ENCODE peak calls at places on chromosomes 16 and 17, in seven cellular contexts. W is GM12865, S is adrenal gland, N is cardiac muscle cell, E is tibial nerve, R is coronary artery, U is astrocyte. I is an unnamed sample.

GRCh38 chr17:58328195-58329034 is at the start of gene TSPOAP1:
- DNase-seq in N (no peak), W (peak; percentile 98), S (peak; percentile 60), U (no peak), E (no peak), R (no peak), I (no peak)

GRCh38 chr17:47225911-47226688 is 17.0 kb downstream of the MYL4 start:
- DNase-seq in E (no peak), U (no peak), W (no peak), S (no peak), N (peak; percentile 29), R (no peak), I (no peak)

GRCh38 chr17:69539781-69540319 is 125.4 kb downstream of the MAP2K6 start:
- DNase-seq in U (peak; percentile 94), R (no peak), N (peak; percentile 69), E (no peak), W (no peak), S (no peak), I (peak; percentile 82)

GRCh38 chr17:37413875-37414519 is 7.3 kb downstream of the TADA2A start:
- DNase-seq in W (no peak), N (no peak), R (no peak), S (no peak), E (no peak), U (no peak), I (no peak)

GRCh38 chr16:86585821-86586611 is 7.7 kb downstream of the FOXL1 start:
- DNase-seq in S (peak; percentile 17), W (no peak), R (no peak), U (peak; percentile 90), E (no peak), N (no peak), I (no peak)

GRCh38 chr17:69593351-69593715 is 178.8 kb downstream of the MAP2K6 start:
- DNase-seq in U (no peak), E (no peak), S (no peak), W (no peak), N (no peak), R (no peak), I (no peak)

GRCh38 chr16:6349725-6350124 is 982.9 kb upstream of the RBFOX1 start:
- DNase-seq in R (no peak), W (no peak), U (no peak), N (no peak), E (no peak), S (no peak), I (no peak)

GRCh38 chr16:2663553-2664521 is 18.5 kb upstream of the KCTD5 start:
- DNase-seq in U (peak; percentile 41), E (no peak), W (peak; percentile 42), R (no peak), N (peak; percentile 57), S (peak; percentile 75), I (no peak)

GRCh38 chr17:81295678-81296381 is 723 bp upstream of the SLC38A10 start:
- DNase-seq in S (peak; percentile 77), R (no peak), N (peak; percentile 35), W (peak; percentile 77), E (no peak), U (peak; percentile 43), I (no peak)

GRCh38 chr16:27446721-27447120 is 44.7 kb downstream of the IL21R start:
- DNase-seq in N (no peak), R (no peak), U (no peak), E (no peak), S (no peak), W (peak; percentile 63), I (no peak)

GRCh38 chr16:15891508-15891907 is 3.1 kb upstream of the CEP20 start:
- DNase-seq in S (no peak), R (no peak), U (no peak), N (no peak), W (no peak), E (no peak), I (no peak)

GRCh38 chr17:50631195-50631907 is 3.3 kb upstream of the ABCC3 start:
- DNase-seq in E (no peak), N (peak; percentile 39), U (no peak), R (no peak), S (no peak), W (no peak), I (no peak)

GRCh38 chr16:14365200-14365851 is 264.7 kb downstream of the PARN start:
- DNase-seq in S (no peak), U (peak; percentile 71), N (no peak), W (no peak), E (no peak), R (no peak), I (no peak)

DNA sequence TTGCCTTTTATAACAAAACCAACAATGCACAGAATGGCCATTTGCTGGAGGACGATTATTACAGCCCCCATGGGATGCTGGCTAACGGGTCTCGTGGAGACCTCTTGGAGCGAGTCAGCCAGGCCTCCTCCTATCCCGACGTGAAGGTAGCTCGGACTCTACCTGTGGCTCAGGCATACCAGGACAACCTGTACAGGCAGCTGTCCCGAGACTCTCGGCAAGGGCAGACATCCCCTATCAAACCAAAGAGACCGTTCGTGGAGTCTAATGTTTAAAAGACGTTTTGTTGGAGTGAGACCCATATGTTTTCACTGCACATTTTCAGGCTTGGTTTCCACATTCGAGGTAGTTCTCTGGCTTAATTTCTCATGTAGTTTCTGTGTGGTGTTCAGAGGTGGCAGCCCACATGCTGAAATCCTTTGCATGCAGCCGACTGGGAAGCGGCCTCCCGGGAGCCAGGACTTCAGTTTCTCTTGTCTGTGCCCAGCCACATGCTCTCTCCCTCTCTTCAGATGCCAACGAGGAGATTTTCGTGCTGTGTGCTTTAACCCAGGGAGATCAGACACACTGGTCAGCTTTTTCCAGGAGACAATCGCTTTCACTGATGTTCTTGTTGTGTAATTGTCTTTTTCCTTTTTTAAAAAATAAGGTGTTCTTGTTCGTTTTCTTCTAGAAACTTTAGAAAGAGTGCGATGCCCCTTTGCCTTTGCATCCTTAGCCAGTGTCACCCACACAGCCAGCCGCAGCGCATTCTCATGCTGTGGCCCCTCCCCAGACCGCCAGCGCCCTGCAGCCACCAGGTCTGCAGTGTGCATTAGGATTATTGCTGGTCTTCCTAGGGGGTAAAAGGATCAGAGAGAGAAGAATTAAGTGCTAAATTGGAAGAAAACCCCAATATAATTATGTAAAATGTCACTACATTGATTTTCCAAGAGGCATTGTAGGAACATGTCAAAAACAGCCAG is 24.1 kb downstream of the CYB561 start:
- DNase-seq in W (no peak), N (no peak), R (no peak), U (no peak), E (no peak), S (no peak), I (no peak)
- H3K4me3 ChIP-seq in W (no peak overlapping the region), N (no peak overlapping the region), R (no peak overlapping the region), U (no peak overlapping the region), E (no peak overlapping the region), S (no peak overlapping the region), I (no peak overlapping the region)

GRCh38 chr16:88833086-88833485 is 21.4 kb upstream of the APRT start:
- DNase-seq in W (no peak), S (no peak), E (no peak), U (no peak), N (no peak), R (no peak), I (no peak)

GRCh38 chr16:88830250-88830649 is 18.5 kb upstream of the APRT start:
- DNase-seq in R (no peak), S (no peak), U (no peak), N (peak; percentile 21), E (no peak), W (no peak), I (no peak)

GRCh38 chr16:88834670-88835069 is 22.1 kb downstream of the GALNS start:
- DNase-seq in U (no peak), W (no peak), E (no peak), S (no peak), N (no peak), R (no peak), I (no peak)

GRCh38 chr16:88830783-88831182 is 19.1 kb upstream of the APRT start:
- DNase-seq in U (no peak), N (no peak), S (no peak), E (no peak), R (no peak), W (no peak), I (no peak)

GRCh38 chr16:88831838-88832237 is 20.1 kb upstream of the APRT start:
- DNase-seq in W (no peak), R (no peak), U (no peak), S (no peak), E (no peak), N (no peak), I (no peak)
- TF ChIP-seq CTCF in W (no peak), R (no peak), U (no peak), S (no peak), E (no peak), N (no peak), I (no peak)

DNA sequence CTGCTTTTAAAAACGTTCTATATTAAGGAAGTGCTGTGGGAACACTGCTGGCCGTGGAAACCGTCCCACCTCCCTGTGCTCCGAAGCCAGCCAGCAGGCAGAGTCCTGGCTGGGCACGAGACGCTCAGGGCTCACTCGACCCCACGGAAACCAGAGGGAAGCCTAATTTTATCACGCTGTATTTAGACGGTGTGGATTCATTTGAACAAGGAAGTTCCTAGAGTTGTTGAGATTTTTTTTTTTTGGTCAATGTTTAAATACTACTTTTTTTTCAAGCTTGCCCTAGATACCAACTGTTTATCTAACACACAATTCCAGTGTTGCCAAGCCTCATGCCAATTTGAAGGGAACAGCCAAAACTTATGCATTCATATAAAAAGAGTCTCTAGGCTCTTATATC is 25.8 kb downstream of the ADCY9 start:
- DNase-seq in R (peak; percentile 79), N (peak; percentile 27), U (no peak), E (no peak), W (no peak), S (peak; percentile 45), I (no peak)
- H3K4me3 ChIP-seq in R (peak overlapping the region; percentile 31), N (no peak overlapping the region), U (no peak overlapping the region), E (no peak overlapping the region), W (no peak overlapping the region), S (no peak overlapping the region), I (no peak overlapping the region)

GRCh38 chr17:66952681-66953638 is 11.5 kb upstream of the CACNG4 start:
- DNase-seq in N (no peak), S (no peak), E (no peak), R (no peak), W (no peak), U (no peak), I (no peak)
- TF ChIP-seq CTCF in N (no peak), S (no peak), E (no peak), R (no peak), W (peak; percentile 0), U (no peak), I (no peak)

GRCh38 chr17:48627242-48627597 is 1.1 kb upstream of the HOXB9 start:
- DNase-seq in S (no peak), R (no peak), N (no peak), U (no peak), W (no peak), E (no peak), I (no peak)
- H3K4me3 ChIP-seq in S (no peak overlapping the region), R (no peak overlapping the region), N (no peak overlapping the region), U (no peak overlapping the region), W (no peak overlapping the region), E (no peak overlapping the region), I (no peak overlapping the region)

GRCh38 chr16:84115919-84116719 is 623 bp downstream of the MBTPS1 start:
- DNase-seq in E (no peak), N (peak; percentile 57), S (peak; percentile 77), R (no peak), W (peak; percentile 74), U (peak; percentile 37), I (no peak)
- TF ChIP-seq CTCF in E (peak; percentile 8), N (no peak), S (no peak), R (no peak), W (peak; percentile 45), U (no peak), I (no peak)

GRCh38 chr17:76026714-76027158 is 370 bp downstream of the EVPL start:
- DNase-seq in E (no peak), W (no peak), R (no peak), U (no peak), S (no peak), N (no peak), I (no peak)
- H3K4me3 ChIP-seq in E (no peak overlapping the region), W (no peak overlapping the region), R (no peak overlapping the region), U (no peak overlapping the region), S (no peak overlapping the region), N (no peak overlapping the region), I (no peak overlapping the region)

GRCh38 chr17:71460943-71461342 is 659.9 kb upstream of the SOX9 start:
- DNase-seq in N (peak; percentile 50), E (no peak), W (peak; percentile 33), U (no peak), S (peak; percentile 56), R (no peak), I (no peak)
- TF ChIP-seq CTCF in N (peak; percentile 54), E (no peak), W (peak; percentile 36), U (peak; percentile 51), S (peak; percentile 27), R (no peak), I (peak; percentile 54)

I was measured in HFF-Myc.